ENCODE peak calls at places on chromosomes 13 and 19, in ten cellular contexts. T, Y, Q, H, F, N, U, S, O and J are unnamed samples.

GRCh38 chr13:103883152-103883551 is 816.9 kb upstream of the SLC10A2 start:
- DNase-seq in T (no peak), Y (no peak), Q (peak; percentile 83), H (peak; percentile 69), F (peak; percentile 81), N (peak; percentile 88), U (peak; percentile 84), S (no peak), O (peak; percentile 50), J (peak; percentile 31)

GRCh38 chr13:50722437-50723125 is 120.9 kb downstream of the DLEU7 start:
- DNase-seq in T (no peak), Y (no peak), Q (no peak), H (no peak), F (no peak), N (no peak), U (no peak), S (no peak), O (no peak), J (no peak)

GRCh38 chr13:28822161-28822560 is 2.0 kb downstream of the MTUS2 start:
- DNase-seq in T (no peak), Y (no peak), Q (no peak), H (no peak), F (no peak), N (no peak), U (no peak), S (no peak), O (no peak), J (no peak)

GRCh38 chr19:51690359-51691121 is 2.6 kb upstream of the SPACA6 start:
- DNase-seq in T (peak; percentile 36), Y (peak; percentile 31), Q (no peak), H (peak; percentile 80), F (peak; percentile 82), N (no peak), U (peak; percentile 85), S (peak; percentile 23), O (peak; percentile 59), J (no peak)

GRCh38 chr19:45168767-45169351 is 8.1 kb upstream of the NKPD1 start:
- DNase-seq in T (no peak), Y (no peak), Q (no peak), H (no peak), F (no peak), N (peak; percentile 50), U (no peak), S (no peak), O (no peak), J (no peak)

GRCh38 chr13:36998624-36999041 is 507 bp downstream of the ALG5 start:
- DNase-seq in T (no peak), Y (peak; percentile 29), Q (no peak), H (peak; percentile 35), F (no peak), N (no peak), U (peak; percentile 69), S (peak; percentile 0), O (peak; percentile 11), J (no peak)

GRCh38 chr13:28046981-28047380 is 53.4 kb downstream of the FLT3 start:
- DNase-seq in T (no peak), Y (no peak), Q (no peak), H (no peak), F (no peak), N (no peak), U (no peak), S (no peak), O (no peak), J (no peak)

GRCh38 chr13:45142440-45143345 is 22.4 kb downstream of the GTF2F2 start:
- DNase-seq in T (no peak), Y (no peak), Q (no peak), H (no peak), F (no peak), N (no peak), U (no peak), S (no peak), O (no peak), J (no peak)

GRCh38 chr13:41460930-41461329 is 3.6 kb downstream of the RGCC start:
- DNase-seq in T (peak; percentile 24), Y (no peak), Q (no peak), H (no peak), F (no peak), N (no peak), U (no peak), S (no peak), O (no peak), J (no peak)
- H3K27ac ChIP-seq in T (no peak overlapping the region), Y (peak overlapping the region; percentile 95), Q (peak overlapping the region; percentile 79), H (peak overlapping the region; percentile 89), F (no peak overlapping the region), N (no peak overlapping the region), U (no peak overlapping the region), S (peak overlapping the region; percentile 93), O (no peak overlapping the region), J (no peak overlapping the region)

GRCh38 chr19:10518444-10519361 is 1.5 kb upstream of the S1PR5 start:
- DNase-seq in T (peak; percentile 56), Y (no peak), Q (no peak), H (no peak), F (no peak), N (no peak), U (no peak), S (no peak), O (no peak), J (no peak)

GRCh38 chr19:10517760-10518443 is 655 bp upstream of the S1PR5 start:
- DNase-seq in T (peak; percentile 51), Y (no peak), Q (no peak), H (peak; percentile 52), F (no peak), N (no peak), U (no peak), S (no peak), O (no peak), J (no peak)

GRCh38 chr19:10517361-10517759 is at the start of gene S1PR5:
- DNase-seq in T (no peak), Y (no peak), Q (no peak), H (peak; percentile 44), F (no peak), N (no peak), U (no peak), S (no peak), O (no peak), J (no peak)

GRCh38 chr19:10516064-10516385 is 1.2 kb downstream of the S1PR5 start:
- DNase-seq in T (peak; percentile 70), Y (no peak), Q (no peak), H (no peak), F (no peak), N (no peak), U (no peak), S (no peak), O (no peak), J (no peak)

DNA sequence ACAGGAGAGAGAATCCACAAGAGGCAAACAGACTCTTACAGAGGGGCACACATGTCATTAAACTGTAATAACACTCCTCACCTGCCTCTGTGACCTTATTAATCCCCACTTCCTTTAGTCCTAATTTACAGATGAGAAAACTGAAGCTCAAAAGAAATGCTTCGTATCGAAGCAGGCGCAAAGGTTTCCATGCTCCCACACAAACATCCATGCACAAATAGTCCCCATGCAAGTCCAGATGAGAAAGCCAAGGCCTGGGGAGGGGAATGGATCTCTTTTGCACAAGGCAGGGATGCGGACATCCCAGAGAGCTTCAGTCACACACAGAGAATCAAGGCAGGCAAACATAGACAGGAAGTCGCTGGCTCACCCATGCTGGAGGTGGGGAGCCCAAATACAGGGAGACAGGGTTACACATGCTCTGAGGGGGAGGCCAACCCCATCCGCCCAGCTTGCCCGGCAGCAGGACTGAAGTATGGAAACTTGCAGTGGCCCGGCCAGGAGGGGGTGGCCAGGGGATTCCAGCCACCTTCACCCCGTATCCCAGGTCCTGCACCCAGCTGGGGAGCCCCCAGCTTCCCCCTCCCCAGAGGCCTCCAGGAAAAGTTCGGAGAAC is 468 bp downstream of the S1PR5 start:
- DNase-seq in T (no peak), Y (no peak), Q (no peak), H (no peak), F (no peak), N (no peak), U (no peak), S (no peak), O (no peak), J (no peak)
- H3K27ac ChIP-seq in T (peak overlapping the region; percentile 66), Y (no peak overlapping the region), Q (no peak overlapping the region), H (no peak overlapping the region), F (no peak overlapping the region), N (peak overlapping the region; percentile 70), U (no peak overlapping the region), S (peak overlapping the region; percentile 62), O (no peak overlapping the region), J (no peak overlapping the region)

GRCh38 chr13:63305641-63306133 is 1890.0 kb upstream of the PCDH20 start:
- DNase-seq in T (no peak), Y (no peak), Q (no peak), H (no peak), F (no peak), N (no peak), U (no peak), S (no peak), O (no peak), J (no peak)

GRCh38 chr13:63307239-63307638 is 1891.6 kb upstream of the PCDH20 start:
- DNase-seq in T (no peak), Y (peak; percentile 73), Q (no peak), H (no peak), F (no peak), N (no peak), U (no peak), S (no peak), O (no peak), J (no peak)

GRCh38 chr13:63308585-63308984 is 1892.9 kb upstream of the PCDH20 start:
- DNase-seq in T (no peak), Y (no peak), Q (no peak), H (no peak), F (no peak), N (no peak), U (no peak), S (no peak), O (no peak), J (no peak)

DNA sequence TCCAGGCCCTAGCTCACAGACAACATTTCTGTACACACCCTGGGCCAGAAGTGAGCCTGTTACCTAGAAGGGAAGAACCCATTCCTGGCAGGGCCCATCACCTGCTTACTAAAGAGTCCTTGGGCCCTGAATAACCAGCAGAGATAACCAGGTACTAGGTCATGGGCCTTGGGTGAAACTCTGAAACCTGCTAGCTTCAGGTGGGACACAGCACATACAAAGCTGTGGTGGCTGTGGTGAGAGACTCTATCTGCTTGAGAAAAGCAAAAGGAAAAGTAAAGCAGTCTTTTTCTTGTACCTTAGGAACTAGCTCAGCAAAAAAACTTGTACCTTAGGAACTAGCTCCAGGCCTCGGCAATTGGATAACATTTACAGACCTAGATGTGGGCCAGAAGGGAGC is 1895.9 kb upstream of the PCDH20 start:
- DNase-seq in T (no peak), Y (no peak), Q (no peak), H (no peak), F (no peak), N (no peak), U (no peak), S (no peak), O (no peak), J (no peak)
- H3K27ac ChIP-seq in T (no peak overlapping the region), Y (no peak overlapping the region), Q (no peak overlapping the region), H (no peak overlapping the region), F (no peak overlapping the region), N (no peak overlapping the region), U (no peak overlapping the region), S (no peak overlapping the region), O (no peak overlapping the region), J (no peak overlapping the region)

GRCh38 chr19:17128820-17129219 is 53.2 kb downstream of the MYO9B start:
- DNase-seq in T (no peak), Y (no peak), Q (no peak), H (no peak), F (no peak), N (no peak), U (no peak), S (no peak), O (no peak), J (no peak)

GRCh38 chr19:17128403-17128802 is 52.8 kb downstream of the MYO9B start:
- DNase-seq in T (no peak), Y (no peak), Q (no peak), H (no peak), F (no peak), N (no peak), U (no peak), S (no peak), O (no peak), J (no peak)

GRCh38 chr19:17125728-17126677 is 50.4 kb downstream of the MYO9B start:
- DNase-seq in T (peak; percentile 89), Y (peak; percentile 67), Q (no peak), H (peak; percentile 71), F (peak; percentile 91), N (no peak), U (peak; percentile 94), S (peak; percentile 68), O (peak; percentile 68), J (peak; percentile 41)

GRCh38 chr19:17129377-17129776 is 53.8 kb downstream of the MYO9B start:
- DNase-seq in T (no peak), Y (no peak), Q (no peak), H (no peak), F (no peak), N (no peak), U (no peak), S (no peak), O (no peak), J (no peak)

GRCh38 chr19:17127671-17128070 is 52.1 kb downstream of the MYO9B start:
- DNase-seq in T (no peak), Y (no peak), Q (no peak), H (no peak), F (no peak), N (no peak), U (no peak), S (no peak), O (no peak), J (no peak)
- H3K27ac ChIP-seq in T (no peak overlapping the region), Y (no peak overlapping the region), Q (no peak overlapping the region), H (no peak overlapping the region), F (peak overlapping the region; percentile 80), N (no peak overlapping the region), U (peak overlapping the region; percentile 89), S (no peak overlapping the region), O (no peak overlapping the region), J (peak overlapping the region; percentile 56)